ENCODE peak calls at places on chromosome X, in five cellular contexts. E is HCT116, T is breast epithelium, W is GM12892, X is A549. Q is an unnamed sample.
A peak's percentile ranks its signal among the peaks of the same experiment; 100 is the strongest.

GRCh38 chrX:79065696-79066095 is 78.8 kb upstream of the GPR174 start:
- DNase-seq in E (no peak), T (no peak), W (no peak), X (no peak), Q (no peak)

GRCh38 chrX:68511255-68511654 is 12.4 kb downstream of the YIPF6 start:
- DNase-seq in E (no peak), T (no peak), W (no peak), X (peak; percentile 7), Q (no peak)

GRCh38 chrX:5650904-5651303 is 577.8 kb downstream of the NLGN4X start:
- DNase-seq in E (no peak), T (no peak), W (no peak), X (no peak), Q (no peak)

GRCh38 chrX:147803948-147804347 is 107.8 kb upstream of the FMR1 start:
- DNase-seq in E (no peak), T (no peak), W (no peak), X (peak; percentile 0), Q (peak; percentile 2)

GRCh38 chrX:150450519-150451177 is 87.5 kb downstream of the MAMLD1 start:
- DNase-seq in E (no peak), T (no peak), W (no peak), X (no peak), Q (no peak)

GRCh38 chrX:47623540-47624027 is 3.9 kb upstream of the SYN1 start:
- DNase-seq in E (no peak), T (no peak), W (no peak), X (peak; percentile 66), Q (no peak)

GRCh38 chrX:81338924-81339323 is 137.0 kb downstream of the SH3BGRL start:
- DNase-seq in E (no peak), T (no peak), W (no peak), X (no peak), Q (no peak)

GRCh38 chrX:15988661-15989603 is 134.3 kb upstream of the AP1S2 start:
- DNase-seq in E (no peak), T (no peak), W (no peak), X (no peak), Q (no peak)

GRCh38 chrX:138298268-138298667 is 413.2 kb downstream of the FGF13 start:
- DNase-seq in E (no peak), T (no peak), W (no peak), X (no peak), Q (no peak)

GRCh38 chrX:27924261-27924660 is 57.0 kb downstream of the DCAF8L1 start:
- DNase-seq in E (no peak), T (no peak), W (no peak), X (no peak), Q (no peak)

GRCh38 chrX:16671005-16671404 is 21.0 kb downstream of the S100G start:
- DNase-seq in E (peak; percentile 12), T (no peak), W (peak; percentile 19), X (peak; percentile 43), Q (no peak)

GRCh38 chrX:74321191-74321590 is 17.2 kb downstream of the ZCCHC13 start:
- DNase-seq in E (no peak), T (no peak), W (no peak), X (no peak), Q (no peak)

GRCh38 chrX:77510007-77510406 is 62.8 kb downstream of the FGF16 start:
- DNase-seq in E (no peak), T (no peak), W (no peak), X (no peak), Q (no peak)

GRCh38 chrX:13007519-13008188 is 32.7 kb downstream of the TMSB4X start:
- DNase-seq in E (no peak), T (no peak), W (no peak), X (no peak), Q (no peak)

GRCh38 chrX:6968231-6968630 is 179.3 kb upstream of the STS start:
- DNase-seq in E (no peak), T (no peak), W (no peak), X (no peak), Q (no peak)

GRCh38 chrX:8345473-8345872 is 119.2 kb upstream of the VCX3B start:
- DNase-seq in E (no peak), T (no peak), W (no peak), X (no peak), Q (no peak)

GRCh38 chrX:40086569-40087335 is 11.0 kb downstream of the BCOR start:
- DNase-seq in E (no peak), T (no peak), W (no peak), X (no peak), Q (no peak)

GRCh38 chrX:31547816-31548215 is 476.0 kb upstream of the FTHL17 start:
- DNase-seq in E (no peak), T (no peak), W (no peak), X (no peak), Q (no peak)

GRCh38 chrX:48512371-48512935 is 3.7 kb downstream of the PORCN start:
- DNase-seq in E (no peak), T (no peak), W (no peak), X (no peak), Q (no peak)

GRCh38 chrX:23403849-23404248 is 69.2 kb downstream of the PTCHD1 start:
- DNase-seq in E (peak; percentile 6), T (no peak), W (no peak), X (no peak), Q (no peak)

GRCh38 chrX:9581771-9582396 is 117.0 kb downstream of the TBL1X start:
- DNase-seq in E (no peak), T (no peak), W (no peak), X (no peak), Q (no peak)

GRCh38 chrX:71082778-71083177 is 12.9 kb upstream of the FOXO4 start:
- DNase-seq in E (no peak), T (no peak), W (no peak), X (no peak), Q (no peak)

GRCh38 chrX:79096339-79096638 is 48.2 kb upstream of the GPR174 start:
- DNase-seq in E (no peak), T (no peak), W (no peak), X (no peak), Q (no peak)

GRCh38 chrX:37755073-37755472 is 24.8 kb upstream of the CYBB start:
- DNase-seq in E (no peak), T (no peak), W (no peak), X (no peak), Q (no peak)

GRCh38 chrX:31333181-31333831 is 261.5 kb upstream of the FTHL17 start:
- DNase-seq in E (no peak), T (no peak), W (no peak), X (no peak), Q (peak; percentile 4)

GRCh38 chrX:151830911-151831310 is 81.8 kb upstream of the MAGEA4 start:
- DNase-seq in E (no peak), T (no peak), W (no peak), X (no peak), Q (no peak)

GRCh38 chrX:135985123-135985973 is at the start of gene SLC9A6:
- DNase-seq in E (no peak), T (peak; percentile 41), W (peak; percentile 62), X (peak; percentile 62), Q (peak; percentile 49)
- TF ChIP-seq POLR2A in E (peak; percentile 29), T (no peak), W (no peak), X (peak; percentile 40), Q (no peak)

GRCh38 chrX:14029425-14030247 is at the start of gene GEMIN8:
- DNase-seq in E (peak; percentile 84), T (peak; percentile 83), W (peak; percentile 51), X (peak; percentile 59), Q (peak; percentile 19)
- TF ChIP-seq POLR2A in E (no peak), T (no peak), W (peak; percentile 82), X (peak; percentile 75), Q (peak; percentile 81)

GRCh38 chrX:73214366-73215094 is at the start of gene NAP1L2:
- DNase-seq in E (no peak), T (peak; percentile 26), W (no peak), X (peak; percentile 22), Q (no peak)
- TF ChIP-seq POLR2A in E (no peak), T (no peak), W (peak; percentile 68), X (no peak), Q (no peak)

GRCh38 chrX:133535066-133535465 is 119.8 kb upstream of the GPC4 start:
- DNase-seq in E (no peak), T (no peak), W (no peak), X (no peak), Q (no peak)
- TF ChIP-seq POLR2A in E (no peak), T (no peak), W (no peak), X (no peak), Q (no peak)

GRCh38 chrX:54639346-54640102 is 109.5 kb downstream of the GNL3L start:
- DNase-seq in E (peak; percentile 90), T (peak; percentile 93), W (peak; percentile 53), X (peak; percentile 90), Q (peak; percentile 33)
- TF ChIP-seq POLR2A in E (no peak), T (no peak), W (peak; percentile 42), X (peak; percentile 51), Q (peak; percentile 25)

DNA sequence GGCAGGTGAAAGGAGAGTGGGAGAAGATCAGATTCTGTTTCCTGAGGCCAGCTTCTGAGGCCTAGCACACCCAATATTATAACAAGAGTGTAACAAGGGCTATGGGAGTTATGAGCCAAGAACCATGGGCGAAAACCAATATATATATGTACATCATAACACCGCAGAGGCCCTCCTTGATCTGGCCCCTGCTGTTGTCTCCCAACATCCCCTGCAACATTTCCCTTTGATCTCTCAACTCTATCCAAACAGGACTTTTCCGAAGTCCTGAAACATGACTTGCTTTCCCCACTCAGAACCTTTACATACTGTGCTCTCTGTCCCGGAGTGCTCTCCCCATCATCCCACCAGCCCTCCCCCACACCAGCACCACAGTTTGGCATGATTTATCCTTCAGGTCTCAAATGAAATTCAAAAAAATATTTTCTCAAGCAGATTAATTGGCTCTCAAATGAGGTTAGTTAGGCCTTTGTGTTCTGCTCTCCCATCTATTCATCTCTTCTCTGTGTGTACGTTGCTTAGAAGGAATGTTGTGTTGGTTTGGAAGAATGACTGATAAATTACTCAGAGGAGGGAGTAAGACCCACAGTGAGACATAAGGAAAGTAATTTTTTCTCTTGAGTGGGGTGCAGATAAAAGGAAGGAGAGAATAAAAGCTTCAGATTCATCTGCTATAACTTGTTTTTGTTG is 58.1 kb upstream of the SMIM10 start:
- DNase-seq in E (no peak), T (no peak), W (no peak), X (no peak), Q (peak; percentile 38)
- TF ChIP-seq POLR2A in E (no peak), T (no peak), W (no peak), X (no peak), Q (no peak)

Q was measured in H54.